ENCODE peak calls at places on chromosomes 16 and 17, in eight cellular contexts. X is progenitor cell of endocrine pancreas; B is stimulated activated CD8-positive, alpha-beta memory T cell treated with anti-CD3 and anti-CD28 coated beads, Interleukin-15, amount 100 ng/mL, for 24 hours; N is central memory CD4-positive, alpha-beta T cell; K is HS-5; E is fibroblast of lung; F is neural progenitor cell; Q is epithelial cell of esophagus. V is an unnamed sample.

GRCh38 chr17:62933986-62934385 is 32.0 kb upstream of the TANC2 start:
- DNase-seq in X (no peak), B (no peak), N (no peak), K (no peak), E (no peak), F (no peak), Q (no peak), V (no peak)

GRCh38 chr16:50282010-50282538 is 15.7 kb downstream of the ADCY7 start:
- DNase-seq in X (no peak), B (no peak), N (peak), K (no peak), E (peak), F (no peak), Q (no peak), V (peak)

GRCh38 chr17:2347805-2348685 is 10.7 kb downstream of the SGSM2 start:
- DNase-seq in X (no peak), B (no peak), N (no peak), K (peak), E (peak), F (peak), Q (peak), V (no peak)

GRCh38 chr17:73710095-73710592 is 65.9 kb upstream of the SDK2 start:
- DNase-seq in X (peak), B (peak), N (peak), K (no peak), E (peak), F (peak), Q (peak), V (peak)

GRCh38 chr17:8362651-8363332 is 13.7 kb downstream of the KRABD2 start:
- DNase-seq in X (no peak), B (no peak), N (no peak), K (no peak), E (no peak), F (no peak), Q (no peak), V (no peak)

GRCh38 chr16:85028638-85029412 is 1.2 kb downstream of the KIAA0513 start:
- DNase-seq in X (no peak), B (peak), N (peak), K (no peak), E (peak), F (no peak), Q (peak), V (peak)

GRCh38 chr16:86814256-86814655 is 235.9 kb downstream of the FOXL1 start:
- DNase-seq in X (no peak), B (no peak), N (no peak), K (no peak), E (no peak), F (no peak), Q (peak), V (no peak)

GRCh38 chr17:38415250-38416194 is 12.7 kb upstream of the ARHGAP23 start:
- DNase-seq in X (no peak), B (no peak), N (no peak), K (no peak), E (peak), F (peak), Q (peak), V (no peak)

GRCh38 chr17:70073326-70073725 is 1.7 kb upstream of the KCNJ16 start:
- DNase-seq in X (no peak), B (no peak), N (no peak), K (no peak), E (no peak), F (no peak), Q (peak), V (no peak)

GRCh38 chr17:76538941-76539340 is 903 bp upstream of the PRCD start:
- DNase-seq in X (no peak), B (no peak), N (no peak), K (no peak), E (no peak), F (no peak), Q (no peak), V (no peak)

GRCh38 chr17:39730095-39730921 is at the start of gene MIEN1:
- DNase-seq in X (peak), B (peak), N (peak), K (peak), E (peak), F (peak), Q (peak), V (peak)

GRCh38 chr17:36994438-36994837 is 45.7 kb downstream of the AATF start:
- DNase-seq in X (no peak), B (no peak), N (no peak), K (peak), E (no peak), F (no peak), Q (peak), V (no peak)

GRCh38 chr17:57860414-57860999 is 10.7 kb upstream of the MRPS23 start:
- DNase-seq in X (no peak), B (no peak), N (no peak), K (no peak), E (no peak), F (no peak), Q (no peak), V (no peak)

GRCh38 chr17:19460695-19461094 is 49.7 kb downstream of the RNF112 start:
- DNase-seq in X (no peak), B (no peak), N (no peak), K (no peak), E (peak), F (no peak), Q (no peak), V (no peak)

GRCh38 chr17:80468781-80469533 is 7.5 kb downstream of the NPTX1 start:
- DNase-seq in X (no peak), B (no peak), N (no peak), K (no peak), E (no peak), F (no peak), Q (no peak), V (no peak)

GRCh38 chr17:1577186-1577585 is 14.6 kb upstream of the PITPNA start:
- DNase-seq in X (no peak), B (no peak), N (no peak), K (peak), E (peak), F (no peak), Q (peak), V (no peak)

GRCh38 chr17:75822119-75822799 is 21.9 kb downstream of the UNC13D start:
- DNase-seq in X (no peak), B (no peak), N (peak), K (no peak), E (no peak), F (no peak), Q (no peak), V (no peak)

GRCh38 chr17:64146418-64147109 is 16.6 kb upstream of the ERN1 start:
- DNase-seq in X (peak), B (peak), N (peak), K (no peak), E (peak), F (peak), Q (peak), V (no peak)

GRCh38 chr16:58038219-58038641 is 12.7 kb downstream of the MMP15 start:
- DNase-seq in X (no peak), B (no peak), N (no peak), K (no peak), E (no peak), F (no peak), Q (no peak), V (no peak)

V was measured in immature natural killer cell.